ENCODE peak calls at places on chromosomes 6 and 20, in eight cellular contexts. K, M, D, S, B, T, U and G are unnamed samples.

GRCh38 chr6:69286341-69286740 is 510.5 kb downstream of the LMBRD1 start:
- DNase-seq in K (no peak), M (no peak), D (no peak), S (no peak), B (no peak), T (no peak), U (no peak), G (no peak)

GRCh38 chr6:106051241-106051640 is 34.9 kb upstream of the PRDM1 start:
- DNase-seq in K (no peak), M (peak), D (peak), S (no peak), B (peak), T (no peak), U (no peak), G (no peak)

GRCh38 chr6:23267651-23268050 is 698.3 kb downstream of the HDGFL1 start:
- DNase-seq in K (no peak), M (no peak), D (no peak), S (no peak), B (no peak), T (no peak), U (no peak), G (no peak)

GRCh38 chr20:44412402-44413144 is 57.1 kb downstream of the HNF4A start:
- DNase-seq in K (no peak), M (no peak), D (no peak), S (no peak), B (no peak), T (no peak), U (no peak), G (no peak)

GRCh38 chr6:10733863-10734262 is 11.0 kb downstream of the TMEM14C start:
- DNase-seq in K (no peak), M (no peak), D (no peak), S (no peak), B (no peak), T (no peak), U (no peak), G (no peak)

GRCh38 chr20:3927486-3928291 is 38.5 kb downstream of the PANK2 start:
- DNase-seq in K (no peak), M (peak), D (peak), S (no peak), B (peak), T (peak), U (no peak), G (no peak)

GRCh38 chr6:37175332-37176267 is 5.6 kb downstream of the PIM1 start:
- DNase-seq in K (no peak), M (no peak), D (no peak), S (no peak), B (no peak), T (peak), U (no peak), G (no peak)

GRCh38 chr20:43959920-43960227 is 45.2 kb downstream of the TOX2 start:
- DNase-seq in K (no peak), M (no peak), D (no peak), S (no peak), B (no peak), T (no peak), U (no peak), G (no peak)

GRCh38 chr6:32843979-32844838 is at the start of gene PSMB8:
- DNase-seq in K (peak), M (peak), D (peak), S (peak), B (peak), T (peak), U (peak), G (peak)

GRCh38 chr6:32843321-32843978 is 397 bp downstream of the PSMB8 start:
- DNase-seq in K (no peak), M (no peak), D (peak), S (no peak), B (no peak), T (peak), U (no peak), G (no peak)

GRCh38 chr6:32842690-32843089 is 1.2 kb downstream of the PSMB8 start:
- DNase-seq in K (no peak), M (no peak), D (no peak), S (no peak), B (no peak), T (no peak), U (no peak), G (no peak)

GRCh38 chr6:32840604-32841246 is 2.2 kb upstream of the TAP2 start:
- DNase-seq in K (no peak), M (no peak), D (no peak), S (no peak), B (no peak), T (no peak), U (no peak), G (no peak)

DNA sequence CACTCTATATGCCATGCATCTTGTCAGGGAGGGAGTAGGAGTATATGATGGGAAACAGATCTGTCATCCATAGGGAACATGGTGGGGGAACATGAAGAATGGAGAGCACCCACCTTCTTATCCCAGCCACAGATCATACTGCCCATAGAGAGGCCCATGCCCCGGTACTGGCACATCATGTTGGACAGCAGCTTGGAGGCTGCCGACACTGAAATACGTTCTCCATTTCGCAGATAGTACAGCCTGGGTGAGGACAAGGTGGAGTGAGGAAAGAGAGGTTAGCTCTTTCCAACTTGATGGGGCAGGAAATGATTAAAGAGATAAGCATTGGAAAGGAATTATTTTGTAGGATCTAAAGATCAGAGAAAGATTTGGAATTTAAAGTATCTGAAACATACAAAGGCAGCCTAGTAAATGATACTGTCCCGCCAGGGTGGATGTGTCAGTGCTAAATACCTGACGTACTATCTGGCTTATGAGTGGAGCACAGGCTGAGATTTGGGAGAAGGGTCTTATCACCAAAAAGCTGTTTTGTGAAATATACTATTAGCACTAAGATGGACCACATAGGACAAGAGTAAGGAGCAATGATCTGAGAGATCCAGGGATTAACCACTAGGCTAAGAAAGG is 1.7 kb downstream of the PSMB8 start:
- DNase-seq in K (no peak), M (no peak), D (no peak), S (no peak), B (no peak), T (no peak), U (no peak), G (no peak)
- H3K27ac ChIP-seq in K (no peak), M (no peak), D (no peak), S (no peak), B (no peak), T (peak), U (no peak), G (no peak)

GRCh38 chr20:10375191-10375590 is 58.8 kb downstream of the MKKS start:
- DNase-seq in K (no peak), M (no peak), D (no peak), S (no peak), B (no peak), T (no peak), U (no peak), G (no peak)
- H3K27ac ChIP-seq in K (no peak), M (no peak), D (no peak), S (no peak), B (no peak), T (no peak), U (no peak), G (no peak)

GRCh38 chr6:137171824-137172733 is 1.4 kb downstream of the IL22RA2 start:
- DNase-seq in K (no peak), M (no peak), D (peak), S (no peak), B (no peak), T (no peak), U (no peak), G (no peak)
- H3K27ac ChIP-seq in K (no peak), M (no peak), D (no peak), S (no peak), B (no peak), T (no peak), U (no peak), G (no peak)

GRCh38 chr6:148251286-148251685 is 91.4 kb upstream of the SASH1 start:
- DNase-seq in K (no peak), M (peak), D (no peak), S (peak), B (peak), T (no peak), U (no peak), G (no peak)

GRCh38 chr6:148249160-148249559 is 93.5 kb upstream of the SASH1 start:
- DNase-seq in K (no peak), M (no peak), D (no peak), S (no peak), B (no peak), T (no peak), U (no peak), G (no peak)

GRCh38 chr6:148242180-148242579 is 100.5 kb upstream of the SASH1 start:
- DNase-seq in K (no peak), M (no peak), D (no peak), S (no peak), B (peak), T (no peak), U (no peak), G (no peak)

GRCh38 chr6:148251891-148252290 is 90.7 kb upstream of the SASH1 start:
- DNase-seq in K (no peak), M (no peak), D (no peak), S (no peak), B (no peak), T (no peak), U (no peak), G (no peak)

DNA sequence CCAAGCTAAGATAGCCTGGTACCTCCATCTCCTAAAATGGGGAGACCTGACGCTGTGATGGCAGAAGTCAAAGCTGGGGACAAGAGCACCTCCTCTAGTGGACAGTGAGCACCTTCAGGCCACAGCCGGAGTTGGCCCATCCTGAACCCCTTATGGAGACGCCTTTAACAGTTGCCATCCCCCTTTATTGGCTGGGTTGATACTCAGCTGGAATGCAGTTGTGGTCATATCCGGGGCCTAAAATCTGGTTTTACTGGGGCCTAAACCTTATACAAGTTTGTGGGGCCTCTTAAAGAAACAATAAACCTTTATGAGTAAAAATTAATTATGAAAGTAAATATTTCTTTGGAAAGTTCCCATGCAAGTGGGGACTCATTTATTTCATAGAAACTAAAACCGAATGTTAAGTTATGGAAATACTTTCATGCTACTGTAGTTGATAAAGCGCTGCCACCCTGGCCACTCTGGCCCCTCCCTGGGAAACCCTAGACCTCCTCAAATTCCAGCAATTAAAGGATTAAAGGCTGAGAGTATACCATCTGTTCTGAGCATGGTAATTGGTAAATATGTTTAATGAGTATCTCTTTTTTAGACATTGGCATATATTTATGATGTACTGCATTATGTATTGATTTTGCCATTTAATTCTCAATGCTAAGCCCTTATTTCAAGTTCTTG is 95.1 kb upstream of the SASH1 start:
- DNase-seq in K (no peak), M (no peak), D (no peak), S (no peak), B (no peak), T (no peak), U (no peak), G (no peak)
- H3K27ac ChIP-seq in K (no peak), M (no peak), D (no peak), S (no peak), B (no peak), T (no peak), U (no peak), G (no peak)

DNA sequence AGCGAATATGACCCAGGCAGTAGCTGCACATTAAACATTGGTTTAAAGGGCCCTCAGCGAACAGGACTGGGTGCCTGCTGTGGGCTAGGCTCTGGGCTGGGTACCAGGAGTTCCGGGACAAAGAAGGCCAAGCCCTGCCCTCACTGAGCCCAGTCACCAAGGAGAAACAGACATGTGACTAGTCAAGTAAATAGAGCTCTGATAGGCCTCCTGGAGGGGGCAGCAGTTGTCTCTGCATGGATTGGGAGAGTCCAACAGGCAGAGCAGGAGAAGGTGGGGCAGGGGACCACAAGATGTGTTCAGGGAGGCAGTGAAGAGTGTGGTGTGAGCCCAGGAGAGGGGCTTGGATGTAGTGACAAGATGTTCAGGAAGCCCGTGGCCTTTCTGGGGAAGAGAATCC is 3.1 kb downstream of the HM13 start:
- DNase-seq in K (peak), M (peak), D (peak), S (peak), B (peak), T (no peak), U (no peak), G (peak)
- H3K27ac ChIP-seq in K (no peak), M (no peak), D (no peak), S (no peak), B (no peak), T (peak), U (no peak), G (peak)

DNA sequence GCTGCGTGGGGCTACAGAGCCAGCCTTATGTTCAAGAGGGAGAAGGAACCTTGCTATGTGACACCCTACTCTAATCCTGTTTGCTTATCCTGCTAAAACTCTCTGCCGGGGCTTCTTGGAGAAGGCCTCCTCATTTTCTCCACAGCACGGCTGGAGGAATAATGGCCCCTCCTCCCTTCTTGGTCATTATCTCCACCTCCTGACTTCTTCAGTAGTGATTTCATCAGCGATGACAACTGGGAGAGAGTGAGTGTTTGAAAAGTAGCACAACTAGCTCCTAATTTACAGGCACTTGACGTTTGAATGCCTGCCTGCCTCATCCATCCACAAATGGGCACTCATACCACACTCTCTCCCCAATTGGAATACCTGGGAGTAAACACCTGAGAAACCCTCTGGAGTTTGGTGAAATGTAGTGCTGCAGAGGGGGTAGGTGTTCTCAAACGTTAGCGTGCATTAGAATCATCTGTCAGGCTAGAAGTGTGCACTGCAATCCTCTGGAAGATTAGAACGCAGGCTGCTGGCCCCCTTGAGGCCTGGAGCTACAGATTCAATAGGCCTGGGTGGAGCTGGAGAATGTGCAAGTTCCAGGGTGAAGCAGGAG is 148.5 kb downstream of the FOXC1 start:
- DNase-seq in K (no peak), M (no peak), D (no peak), S (no peak), B (peak), T (no peak), U (no peak), G (no peak)
- H3K27ac ChIP-seq in K (no peak), M (no peak), D (no peak), S (no peak), B (no peak), T (no peak), U (no peak), G (no peak)

DNA sequence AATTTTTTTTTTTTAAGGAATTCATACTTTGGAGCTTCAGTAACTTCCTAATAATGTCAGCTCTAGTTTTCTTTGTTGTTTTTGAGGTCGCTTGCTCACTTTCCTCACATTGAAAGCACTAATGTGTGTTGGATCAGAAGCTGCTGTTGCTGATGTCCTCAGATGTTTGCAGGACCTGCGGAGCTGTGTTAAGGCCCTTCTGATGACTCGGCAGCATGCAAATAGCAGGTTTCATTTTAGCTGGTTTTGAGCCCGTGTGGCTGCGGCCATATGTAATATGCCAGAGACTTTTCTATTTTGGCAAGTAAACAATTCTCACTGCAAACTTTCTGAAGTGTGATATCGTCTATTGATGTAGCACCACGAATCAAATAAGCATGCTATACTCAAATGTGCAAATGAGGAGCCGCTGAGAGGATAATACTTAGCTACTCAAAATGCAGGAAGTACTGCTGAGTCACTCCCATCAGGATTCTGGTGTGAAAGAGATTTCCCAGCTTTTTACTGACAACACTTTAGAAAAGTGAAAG is 187.8 kb downstream of the SASH1 start:
- DNase-seq in K (no peak), M (no peak), D (peak), S (no peak), B (peak), T (no peak), U (no peak), G (no peak)
- H3K27ac ChIP-seq in K (peak), M (no peak), D (no peak), S (no peak), B (peak), T (peak), U (peak), G (no peak)